ENCODE peak calls at places on chromosomes 4 and X, in four cellular contexts. W is IMR-90, K is neuronal stem cell, T is H9. G is an unnamed sample.

GRCh38 chrX:127030011-127030738 is 210.6 kb downstream of the PRR32 start:
- DNase-seq in W (no peak), T (no peak), K (no peak), G (no peak)

GRCh38 chr4:75248770-75249467 is 265.3 kb downstream of the RCHY1 start:
- DNase-seq in W (no peak), K (no peak), T (no peak), G (peak)

GRCh38 chrX:28549839-28550238 is 37.4 kb upstream of the IL1RAPL1 start:
- DNase-seq in W (no peak), T (peak), K (no peak), G (no peak)

GRCh38 chr4:54152846-54153600 is 53.1 kb downstream of the GSX2 start:
- DNase-seq in W (peak), T (no peak), K (no peak), G (peak)

GRCh38 chr4:159374749-159375535 is 272.1 kb downstream of the RAPGEF2 start:
- DNase-seq in K (no peak), W (peak), T (no peak), G (peak)

GRCh38 chrX:18573556-18573955 is 98.4 kb downstream of the RS1 start:
- DNase-seq in W (no peak), T (no peak), K (no peak), G (no peak)

GRCh38 chr4:44446191-44446590 is 2.4 kb downstream of the KCTD8 start:
- DNase-seq in W (no peak), T (no peak), K (no peak), G (no peak)

GRCh38 chrX:13937370-13938052 is 92.2 kb downstream of the GEMIN8 start:
- DNase-seq in T (no peak), K (peak), W (peak), G (peak)

GRCh38 chrX:107673401-107673800 is 45.1 kb downstream of the PRPS1 start:
- DNase-seq in K (no peak), W (no peak), T (no peak), G (no peak)

GRCh38 chrX:136318895-136319597 is 18.3 kb downstream of the ADGRG4 start:
- DNase-seq in K (no peak), T (no peak), W (no peak), G (no peak)

GRCh38 chr4:104912518-104912917 is 234.2 kb upstream of the TET2 start:
- DNase-seq in K (no peak), W (no peak), T (no peak), G (no peak)

GRCh38 chr4:46386570-46386969 is 3.4 kb downstream of the GABRA2 start:
- DNase-seq in K (no peak), T (peak), W (no peak), G (peak)

GRCh38 chr4:101232074-101232776 is 115.1 kb downstream of the PPP3CA start:
- DNase-seq in W (peak), T (no peak), K (no peak), G (peak)

DNA sequence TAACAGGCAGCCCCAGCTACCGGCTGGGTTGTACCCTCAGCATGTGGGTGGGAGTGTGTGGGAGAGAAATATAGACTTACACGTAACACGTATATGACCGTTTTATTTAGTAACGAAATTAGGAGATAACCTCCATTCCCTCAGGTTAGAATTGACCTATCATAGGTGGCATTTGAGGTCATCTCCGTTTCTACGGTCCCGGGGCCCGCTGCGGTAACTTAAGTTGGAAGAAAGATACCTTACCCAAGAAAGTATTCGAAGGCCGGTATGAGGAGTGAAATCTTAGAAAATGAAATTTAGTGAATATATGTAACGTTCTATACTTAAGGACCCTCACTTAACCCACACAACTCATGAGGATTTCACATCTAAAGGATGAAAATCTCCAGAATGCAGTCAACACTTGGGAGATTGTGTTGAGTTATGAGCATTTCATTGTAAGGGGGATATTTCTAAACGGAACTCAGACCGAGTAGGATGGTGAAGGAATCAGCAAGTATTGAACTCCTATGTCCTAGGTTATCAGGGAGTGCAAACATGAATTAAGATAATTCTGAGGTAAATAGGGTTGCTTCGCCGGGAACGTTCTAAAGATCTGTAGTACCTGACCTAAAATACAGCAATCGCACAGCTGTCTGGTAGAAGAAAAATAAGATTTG is 906 bp downstream of the CISD2 start:
- DNase-seq in T (no peak), W (peak), K (no peak), G (no peak)
- H3K14ac ChIP-seq in T (peak), W (peak), K (no peak), G (no peak)

GRCh38 chrX:40402771-40403533 is 177.8 kb upstream of the ATP6AP2 start:
- DNase-seq in T (no peak), W (peak), K (no peak), G (peak)
- H3K14ac ChIP-seq in T (no peak), W (no peak), K (no peak), G (no peak)

DNA sequence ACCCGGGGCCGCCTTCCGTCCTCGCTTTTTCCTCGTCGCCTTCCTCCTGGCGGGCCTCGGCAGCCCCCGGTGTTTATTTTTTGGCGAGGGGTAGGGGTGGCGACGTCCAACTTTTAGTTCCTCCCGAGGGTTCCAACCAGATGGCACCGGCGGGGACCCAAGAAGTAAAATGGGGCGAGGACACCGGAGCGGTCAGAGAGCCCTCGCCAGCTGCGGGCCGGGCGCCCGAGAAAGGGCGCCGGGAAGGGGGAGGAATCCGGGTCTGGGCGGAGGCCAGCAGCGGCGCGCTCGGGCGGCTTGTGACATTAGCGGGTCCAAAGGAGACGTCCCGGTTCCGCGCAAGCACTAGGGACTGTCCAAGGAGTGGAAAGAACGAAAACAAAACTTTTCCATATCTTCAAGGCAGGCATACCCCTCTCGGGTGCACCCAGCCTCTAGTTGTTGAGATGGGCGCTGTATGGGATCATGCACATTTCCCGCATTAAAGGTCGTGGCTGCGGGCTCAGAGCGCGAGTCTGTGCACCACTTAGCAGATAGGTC is 691 bp upstream of the USP46 start:
- DNase-seq in T (no peak), W (no peak), K (peak), G (peak)
- H3K14ac ChIP-seq in T (peak), W (peak), K (no peak), G (peak)

DNA sequence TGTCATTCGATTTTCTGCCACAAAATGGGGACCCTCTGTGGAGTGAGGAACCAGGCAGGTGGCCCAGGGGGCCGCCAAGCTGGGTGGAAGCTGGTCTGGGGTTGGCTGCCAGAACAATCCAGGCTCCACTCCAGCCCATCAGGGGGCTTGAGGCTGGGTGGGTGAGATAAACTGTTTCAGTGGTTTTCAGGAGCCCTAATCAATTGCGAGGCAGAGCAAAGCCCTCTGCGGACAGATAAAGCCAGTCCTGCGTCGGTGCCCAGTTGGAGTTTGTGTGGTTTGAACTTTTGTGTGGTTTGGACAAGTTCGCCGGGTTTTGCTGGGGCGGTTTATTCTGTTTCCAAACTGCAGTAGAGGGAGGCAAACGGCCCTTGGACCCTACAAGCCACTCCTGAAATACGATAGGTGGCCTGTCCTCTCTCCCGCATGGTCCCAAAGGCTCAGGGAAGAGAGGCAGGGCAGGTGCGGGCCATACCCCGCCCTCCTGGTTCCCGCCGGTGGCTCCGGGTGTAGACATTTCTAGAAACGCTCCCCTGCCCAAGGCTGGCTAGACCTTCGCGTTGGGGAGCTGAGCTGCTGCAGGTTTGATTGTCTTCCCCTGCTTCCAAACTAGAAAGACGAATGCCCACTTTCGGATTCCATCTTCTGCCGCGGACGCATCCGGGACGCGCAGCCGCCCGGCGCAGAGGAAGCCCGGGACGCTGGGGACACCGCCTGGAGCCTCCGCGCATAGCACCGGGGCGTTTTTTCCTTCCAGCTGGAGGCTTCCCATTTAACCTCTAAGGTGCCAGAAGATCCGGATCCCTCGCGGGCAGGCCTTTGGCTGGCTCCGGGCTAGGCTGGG is 169.0 kb upstream of the BCOR start:
- DNase-seq in W (peak), T (peak), K (peak), G (peak)
- H3K14ac ChIP-seq in W (peak), T (peak), K (no peak), G (peak)

GRCh38 chr4:185781555-185782215 is 30.3 kb downstream of the SORBS2 start:
- DNase-seq in T (no peak), K (no peak), W (no peak), G (no peak)
- H3K14ac ChIP-seq in T (no peak), K (no peak), W (no peak), G (no peak)

GRCh38 chr4:76898949-76899640 is 1.2 kb upstream of the SOWAHB start:
- DNase-seq in W (no peak), T (no peak), K (no peak), G (no peak)

GRCh38 chr4:76896048-76896447 is 1.9 kb downstream of the SOWAHB start:
- DNase-seq in W (no peak), K (no peak), T (no peak), G (no peak)

GRCh38 chr4:76896731-76897521 is 1.0 kb downstream of the SOWAHB start:
- DNase-seq in W (peak), K (peak), T (peak), G (peak)

GRCh38 chr4:76898385-76898692 is 395 bp upstream of the SOWAHB start:
- DNase-seq in K (no peak), T (no peak), W (no peak), G (no peak)

GRCh38 chr4:76897522-76898384 is at the start of gene SOWAHB:
- DNase-seq in T (peak), W (no peak), K (peak), G (no peak)
- H3K14ac ChIP-seq in T (no peak), W (no peak), K (peak), G (no peak)

DNA sequence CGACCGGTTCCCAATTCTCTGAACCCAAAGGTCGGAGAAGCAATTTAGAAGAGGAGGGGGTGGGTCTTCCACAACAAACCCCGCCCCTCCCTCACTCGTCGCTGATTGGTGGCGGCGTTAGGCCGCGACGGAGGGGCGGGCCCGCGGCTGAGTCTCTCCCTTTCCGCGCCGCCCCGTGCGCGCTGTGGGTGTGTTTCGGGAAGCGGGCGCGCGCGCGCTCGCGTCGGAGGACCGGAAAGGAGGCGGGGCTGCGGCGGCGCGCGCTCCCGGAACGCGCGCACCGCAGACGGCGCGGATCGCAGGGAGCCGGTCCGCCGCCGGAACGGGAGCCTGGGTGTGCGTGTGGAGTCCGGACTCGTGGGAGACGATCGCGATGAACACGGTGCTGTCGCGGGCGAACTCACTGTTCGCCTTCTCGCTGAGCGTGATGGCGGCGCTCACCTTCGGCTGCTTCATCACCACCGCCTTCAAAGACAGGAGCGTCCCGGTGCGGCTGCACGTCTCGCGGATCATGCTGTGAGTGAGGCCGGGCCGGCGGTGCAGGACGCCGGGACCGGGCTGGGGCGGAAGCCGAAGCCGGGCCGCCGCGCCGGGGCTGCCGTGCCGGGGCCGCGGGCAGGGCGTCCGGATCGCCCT is at the start of gene SPCS3:
- DNase-seq in W (peak), K (peak), T (peak), G (peak)
- H3K14ac ChIP-seq in W (peak), K (peak), T (peak), G (peak)

G was measured in mesenchymal stem cell.